ENCODE peak calls at places on chromosomes 11 and 22, in nine cellular contexts. One of them, this sample, is unnamed.
A peak's percentile ranks its signal among the peaks of the same experiment; 100 is the strongest.

GRCh38 chr11:69637956-69638871 is 2.7 kb upstream of the CCND1 start:
- DNase-seq in right cardiac atrium: peak; percentile 82
- DNase-seq in colonic mucosa: peak; percentile 74
- DNase-seq in neuronal stem cell: peak; percentile 77
- DNase-seq in lower lobe of right lung: peak; percentile 80
- DNase-seq in heart right ventricle: peak; percentile 55
- DNase-seq in left ventricle myocardium inferior: peak; percentile 52
- DNase-seq in tibial artery: peak; percentile 52
- DNase-seq in heart left ventricle: peak; percentile 71
- DNase-seq in this sample: peak; percentile 78

GRCh38 chr11:80320765-80321164 is 879.9 kb upstream of the TENM4 start:
- DNase-seq in right cardiac atrium: no peak
- DNase-seq in lower lobe of right lung: no peak
- DNase-seq in neuronal stem cell: no peak
- DNase-seq in heart right ventricle: no peak
- DNase-seq in tibial artery: no peak
- DNase-seq in heart left ventricle: no peak
- DNase-seq in left ventricle myocardium inferior: no peak
- DNase-seq in colonic mucosa: no peak
- DNase-seq in this sample: no peak

GRCh38 chr22:49972163-49973017 is 11.8 kb downstream of the PIM3 start:
- DNase-seq in neuronal stem cell: no peak
- DNase-seq in colonic mucosa: peak; percentile 29
- DNase-seq in lower lobe of right lung: peak; percentile 63
- DNase-seq in left ventricle myocardium inferior: peak; percentile 16
- DNase-seq in tibial artery: peak; percentile 29
- DNase-seq in right cardiac atrium: peak; percentile 79
- DNase-seq in heart left ventricle: peak; percentile 19
- DNase-seq in heart right ventricle: peak; percentile 30
- DNase-seq in this sample: peak; percentile 78

GRCh38 chr11:109071712-109072524 is 350.1 kb upstream of the C11orf87 start:
- DNase-seq in neuronal stem cell: no peak
- DNase-seq in tibial artery: peak; percentile 23
- DNase-seq in heart right ventricle: no peak
- DNase-seq in lower lobe of right lung: no peak
- DNase-seq in right cardiac atrium: peak; percentile 61
- DNase-seq in left ventricle myocardium inferior: no peak
- DNase-seq in heart left ventricle: peak; percentile 23
- DNase-seq in colonic mucosa: no peak
- DNase-seq in this sample: peak; percentile 55

GRCh38 chr22:22047776-22048175 is 65.2 kb upstream of the TOP3B start:
- DNase-seq in left ventricle myocardium inferior: no peak
- DNase-seq in colonic mucosa: no peak
- DNase-seq in right cardiac atrium: no peak
- DNase-seq in neuronal stem cell: no peak
- DNase-seq in heart right ventricle: no peak
- DNase-seq in lower lobe of right lung: no peak
- DNase-seq in tibial artery: no peak
- DNase-seq in heart left ventricle: no peak
- DNase-seq in this sample: no peak

GRCh38 chr11:71463331-71464211 is 10.6 kb downstream of the NADSYN1 start:
- DNase-seq in heart left ventricle: no peak
- DNase-seq in neuronal stem cell: no peak
- DNase-seq in tibial artery: no peak
- DNase-seq in left ventricle myocardium inferior: no peak
- DNase-seq in lower lobe of right lung: no peak
- DNase-seq in right cardiac atrium: no peak
- DNase-seq in heart right ventricle: no peak
- DNase-seq in colonic mucosa: no peak
- DNase-seq in this sample: no peak

GRCh38 chr11:19934828-19935259 is 222.2 kb downstream of the NAV2 start:
- DNase-seq in right cardiac atrium: no peak
- DNase-seq in colonic mucosa: no peak
- DNase-seq in left ventricle myocardium inferior: no peak
- DNase-seq in heart right ventricle: no peak
- DNase-seq in lower lobe of right lung: no peak
- DNase-seq in neuronal stem cell: no peak
- DNase-seq in tibial artery: peak; percentile 49
- DNase-seq in heart left ventricle: no peak
- DNase-seq in this sample: peak; percentile 68

GRCh38 chr11:60771879-60772525 is 13.1 kb upstream of the MS4A10 start:
- DNase-seq in right cardiac atrium: no peak
- DNase-seq in heart left ventricle: no peak
- DNase-seq in left ventricle myocardium inferior: no peak
- DNase-seq in heart right ventricle: no peak
- DNase-seq in colonic mucosa: no peak
- DNase-seq in tibial artery: no peak
- DNase-seq in lower lobe of right lung: peak; percentile 21
- DNase-seq in neuronal stem cell: no peak
- DNase-seq in this sample: no peak

GRCh38 chr11:69435161-69435990 is 46.1 kb upstream of the LINC01488 start:
- DNase-seq in left ventricle myocardium inferior: no peak
- DNase-seq in heart left ventricle: no peak
- DNase-seq in lower lobe of right lung: peak; percentile 32
- DNase-seq in tibial artery: no peak
- DNase-seq in heart right ventricle: no peak
- DNase-seq in colonic mucosa: no peak
- DNase-seq in neuronal stem cell: no peak
- DNase-seq in right cardiac atrium: no peak
- DNase-seq in this sample: peak; percentile 49

GRCh38 chr22:17847360-17848078 is 73.2 kb upstream of the BID start:
- DNase-seq in tibial artery: no peak
- DNase-seq in right cardiac atrium: peak; percentile 59
- DNase-seq in left ventricle myocardium inferior: no peak
- DNase-seq in heart left ventricle: no peak
- DNase-seq in neuronal stem cell: no peak
- DNase-seq in heart right ventricle: no peak
- DNase-seq in colonic mucosa: no peak
- DNase-seq in lower lobe of right lung: no peak
- DNase-seq in this sample: no peak

GRCh38 chr22:47154621-47155081 is 392.2 kb downstream of the TBC1D22A start:
- DNase-seq in neuronal stem cell: no peak
- DNase-seq in left ventricle myocardium inferior: peak; percentile 65
- DNase-seq in colonic mucosa: no peak
- DNase-seq in tibial artery: no peak
- DNase-seq in heart right ventricle: peak; percentile 69
- DNase-seq in right cardiac atrium: peak; percentile 87
- DNase-seq in lower lobe of right lung: no peak
- DNase-seq in heart left ventricle: peak; percentile 72
- DNase-seq in this sample: peak; percentile 67

GRCh38 chr22:39520054-39520873 is at the start of gene ATF4:
- DNase-seq in colonic mucosa: peak; percentile 97
- DNase-seq in heart left ventricle: peak; percentile 98
- DNase-seq in tibial artery: peak; percentile 99
- DNase-seq in neuronal stem cell: peak; percentile 99
- DNase-seq in lower lobe of right lung: peak; percentile 99
- DNase-seq in left ventricle myocardium inferior: peak; percentile 98
- DNase-seq in right cardiac atrium: peak; percentile 99
- DNase-seq in heart right ventricle: peak; percentile 95
- DNase-seq in this sample: peak; percentile 99

GRCh38 chr11:70650075-70650909 is 252.0 kb downstream of the CTTN start:
- DNase-seq in left ventricle myocardium inferior: peak; percentile 50
- DNase-seq in right cardiac atrium: peak; percentile 85
- DNase-seq in heart right ventricle: peak; percentile 33
- DNase-seq in neuronal stem cell: peak; percentile 88
- DNase-seq in lower lobe of right lung: peak; percentile 61
- DNase-seq in tibial artery: no peak
- DNase-seq in colonic mucosa: peak; percentile 66
- DNase-seq in heart left ventricle: peak; percentile 67
- DNase-seq in this sample: no peak

GRCh38 chr11:12531020-12531419 is 143.2 kb upstream of the TEAD1 start:
- DNase-seq in right cardiac atrium: no peak
- DNase-seq in heart right ventricle: no peak
- DNase-seq in tibial artery: no peak
- DNase-seq in neuronal stem cell: no peak
- DNase-seq in left ventricle myocardium inferior: no peak
- DNase-seq in heart left ventricle: no peak
- DNase-seq in lower lobe of right lung: no peak
- DNase-seq in colonic mucosa: no peak
- DNase-seq in this sample: no peak

GRCh38 chr11:129910360-129910759 is 15.0 kb upstream of the NFRKB start:
- DNase-seq in right cardiac atrium: no peak
- DNase-seq in heart left ventricle: no peak
- DNase-seq in colonic mucosa: no peak
- DNase-seq in tibial artery: no peak
- DNase-seq in left ventricle myocardium inferior: no peak
- DNase-seq in lower lobe of right lung: no peak
- DNase-seq in heart right ventricle: no peak
- DNase-seq in neuronal stem cell: no peak
- DNase-seq in this sample: no peak

GRCh38 chr22:25210831-25211230 is 8.6 kb upstream of the CRYBB2 start:
- DNase-seq in heart right ventricle: no peak
- DNase-seq in left ventricle myocardium inferior: no peak
- DNase-seq in neuronal stem cell: no peak
- DNase-seq in lower lobe of right lung: no peak
- DNase-seq in tibial artery: no peak
- DNase-seq in right cardiac atrium: no peak
- DNase-seq in heart left ventricle: no peak
- DNase-seq in colonic mucosa: no peak
- DNase-seq in this sample: no peak
- H3K4me3 ChIP-seq in heart right ventricle: no peak overlapping the region
- H3K4me3 ChIP-seq in left ventricle myocardium inferior: no peak overlapping the region
- H3K4me3 ChIP-seq in neuronal stem cell: no peak overlapping the region
- H3K4me3 ChIP-seq in lower lobe of right lung: no peak overlapping the region
- H3K4me3 ChIP-seq in tibial artery: no peak overlapping the region
- H3K4me3 ChIP-seq in right cardiac atrium: no peak overlapping the region
- H3K4me3 ChIP-seq in heart left ventricle: no peak overlapping the region
- H3K4me3 ChIP-seq in colonic mucosa: no peak overlapping the region
- H3K4me3 ChIP-seq in this sample: no peak overlapping the region

DNA sequence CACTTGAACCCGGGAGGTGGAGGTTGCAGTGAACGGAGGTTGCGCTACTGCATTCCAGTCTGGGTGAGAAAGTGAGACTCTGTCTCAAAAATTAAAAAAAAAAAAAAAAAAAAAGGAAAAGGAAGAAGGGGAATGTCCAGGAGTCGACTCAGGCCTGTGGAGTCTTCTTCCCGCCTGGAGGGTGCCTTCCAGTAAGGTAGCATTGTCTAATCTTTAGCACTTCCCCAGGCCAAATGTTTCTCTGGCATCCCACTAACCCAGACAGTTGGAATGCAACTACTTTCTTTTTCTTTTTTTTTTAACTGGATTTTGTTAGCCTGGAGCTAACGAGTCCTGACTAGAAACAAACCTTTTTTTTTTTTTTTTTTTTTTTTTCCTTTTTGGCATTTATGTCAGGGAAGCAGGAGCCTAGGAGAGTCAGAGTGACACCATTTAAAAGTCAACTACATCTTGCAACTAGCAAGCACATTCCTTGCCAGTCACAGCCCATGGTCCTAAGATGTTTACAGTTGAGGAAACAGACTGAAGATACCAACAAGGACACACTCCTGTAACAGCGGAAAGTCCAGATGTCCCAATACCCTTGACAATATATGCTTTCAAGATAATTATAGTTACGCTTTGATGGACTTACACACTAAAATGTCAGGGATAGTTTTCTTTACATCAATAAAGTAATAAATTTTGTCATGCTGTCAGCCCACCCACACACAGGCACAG is 10.6 kb downstream of the PLET1 start:
- DNase-seq in heart right ventricle: no peak
- DNase-seq in left ventricle myocardium inferior: no peak
- DNase-seq in neuronal stem cell: no peak
- DNase-seq in tibial artery: no peak
- DNase-seq in heart left ventricle: no peak
- DNase-seq in lower lobe of right lung: no peak
- DNase-seq in right cardiac atrium: no peak
- DNase-seq in colonic mucosa: no peak
- DNase-seq in this sample: no peak
- H3K4me1 ChIP-seq in heart right ventricle: no peaks in the 10 kb centered on the region
- H3K4me1 ChIP-seq in left ventricle myocardium inferior: no peaks in the 10 kb centered on the region
- H3K4me1 ChIP-seq in neuronal stem cell: peaks cover under 1% of the 10 kb centered on the region
- H3K4me1 ChIP-seq in tibial artery: no peaks in the 10 kb centered on the region
- H3K4me1 ChIP-seq in heart left ventricle: no peaks in the 10 kb centered on the region
- H3K4me1 ChIP-seq in lower lobe of right lung: no peaks in the 10 kb centered on the region
- H3K4me1 ChIP-seq in right cardiac atrium: no peaks in the 10 kb centered on the region
- H3K4me1 ChIP-seq in colonic mucosa: no peaks in the 10 kb centered on the region
- H3K4me1 ChIP-seq in this sample: no peaks in the 10 kb centered on the region

GRCh38 chr11:123143476-123143875 is 51.6 kb downstream of the CLMP start:
- DNase-seq in right cardiac atrium: no peak
- DNase-seq in neuronal stem cell: no peak
- DNase-seq in colonic mucosa: no peak
- DNase-seq in tibial artery: no peak
- DNase-seq in lower lobe of right lung: no peak
- DNase-seq in heart left ventricle: no peak
- DNase-seq in heart right ventricle: no peak
- DNase-seq in left ventricle myocardium inferior: no peak
- DNase-seq in this sample: no peak

GRCh38 chr11:123145661-123146060 is 49.4 kb downstream of the CLMP start:
- DNase-seq in heart left ventricle: no peak
- DNase-seq in neuronal stem cell: no peak
- DNase-seq in colonic mucosa: no peak
- DNase-seq in lower lobe of right lung: no peak
- DNase-seq in right cardiac atrium: no peak
- DNase-seq in left ventricle myocardium inferior: no peak
- DNase-seq in tibial artery: no peak
- DNase-seq in heart right ventricle: no peak
- DNase-seq in this sample: no peak

GRCh38 chr11:123144707-123145106 is 50.3 kb downstream of the CLMP start:
- DNase-seq in heart right ventricle: no peak
- DNase-seq in heart left ventricle: no peak
- DNase-seq in left ventricle myocardium inferior: no peak
- DNase-seq in lower lobe of right lung: no peak
- DNase-seq in tibial artery: no peak
- DNase-seq in neuronal stem cell: no peak
- DNase-seq in right cardiac atrium: no peak
- DNase-seq in colonic mucosa: no peak
- DNase-seq in this sample: no peak

GRCh38 chr11:123143921-123144320 is 51.1 kb downstream of the CLMP start:
- DNase-seq in left ventricle myocardium inferior: no peak
- DNase-seq in neuronal stem cell: no peak
- DNase-seq in colonic mucosa: no peak
- DNase-seq in heart right ventricle: no peak
- DNase-seq in tibial artery: no peak
- DNase-seq in heart left ventricle: no peak
- DNase-seq in lower lobe of right lung: no peak
- DNase-seq in right cardiac atrium: no peak
- DNase-seq in this sample: no peak

GRCh38 chr11:123145220-123145619 is 49.8 kb downstream of the CLMP start:
- DNase-seq in tibial artery: no peak
- DNase-seq in heart left ventricle: no peak
- DNase-seq in colonic mucosa: no peak
- DNase-seq in left ventricle myocardium inferior: no peak
- DNase-seq in right cardiac atrium: peak; percentile 62
- DNase-seq in lower lobe of right lung: no peak
- DNase-seq in heart right ventricle: no peak
- DNase-seq in neuronal stem cell: no peak
- DNase-seq in this sample: no peak
- H3K27ac ChIP-seq in tibial artery: no peak overlapping the region
- H3K27ac ChIP-seq in heart left ventricle: no peak overlapping the region
- H3K27ac ChIP-seq in colonic mucosa: no peak overlapping the region
- H3K27ac ChIP-seq in left ventricle myocardium inferior: no peak overlapping the region
- H3K27ac ChIP-seq in right cardiac atrium: no peak overlapping the region
- H3K27ac ChIP-seq in lower lobe of right lung: no peak overlapping the region
- H3K27ac ChIP-seq in heart right ventricle: no peak overlapping the region
- H3K27ac ChIP-seq in neuronal stem cell: no peak overlapping the region
- H3K27ac ChIP-seq in this sample: no peak overlapping the region

DNA sequence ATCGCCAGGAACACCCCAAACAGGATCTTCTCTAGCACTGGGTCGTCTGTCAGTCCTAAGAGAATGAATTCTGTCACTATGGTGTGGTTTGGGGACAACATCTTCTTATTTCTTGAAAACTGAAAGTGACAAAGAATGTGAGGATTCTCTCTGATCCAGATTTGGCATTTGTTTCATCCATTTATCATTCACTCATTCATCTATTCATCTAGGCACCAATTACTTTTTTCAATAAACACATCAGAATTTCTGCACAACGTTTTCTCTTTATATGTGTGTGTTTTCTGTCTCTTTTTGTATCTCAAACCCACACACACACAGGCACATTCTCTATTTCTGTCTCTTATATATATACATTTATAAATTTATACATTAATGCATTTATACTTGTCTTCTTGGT is at the start of gene OR5M10:
- DNase-seq in left ventricle myocardium inferior: no peak
- DNase-seq in colonic mucosa: no peak
- DNase-seq in heart right ventricle: no peak
- DNase-seq in right cardiac atrium: no peak
- DNase-seq in lower lobe of right lung: no peak
- DNase-seq in heart left ventricle: no peak
- DNase-seq in neuronal stem cell: no peak
- DNase-seq in tibial artery: no peak
- DNase-seq in this sample: no peak
- H3K4me3 ChIP-seq in left ventricle myocardium inferior: no peak within 1 kb of the TSS
- H3K4me3 ChIP-seq in colonic mucosa: no peak within 1 kb of the TSS
- H3K4me3 ChIP-seq in heart right ventricle: no peak within 1 kb of the TSS
- H3K4me3 ChIP-seq in right cardiac atrium: no peak within 1 kb of the TSS
- H3K4me3 ChIP-seq in lower lobe of right lung: no peak within 1 kb of the TSS
- H3K4me3 ChIP-seq in heart left ventricle: no peak within 1 kb of the TSS
- H3K4me3 ChIP-seq in neuronal stem cell: no peak within 1 kb of the TSS
- H3K4me3 ChIP-seq in tibial artery: no peak within 1 kb of the TSS
- H3K4me3 ChIP-seq in this sample: no peak within 1 kb of the TSS

This sample was measured in aorta.